ENCODE peak calls at places on chromosomes 2 and 18, in nine cellular contexts. I is HT1080; E is small intestine; X is cortex of kidney; M is testis; L is iris pigment epithelial cell; Z is stimulated activated CD4-positive, alpha-beta T cell treated with anti-CD3 and anti-CD28 coated beads, Interleukin-12 subunit alpha, Interleukin-12 subunit beta, amount 100 ng/mL, for 24 hours; G is colonic mucosa; A is progenitor cell of endocrine pancreas. Q is an unnamed sample.

GRCh38 chr2:229996320-229996719 is 72.4 kb downstream of the SLC16A14 start:
- DNase-seq in I (no peak), E (no peak), X (no peak), M (no peak), L (no peak), Z (no peak), G (no peak), A (no peak), Q (no peak)

GRCh38 chr18:24491882-24492281 is 31.4 kb downstream of the HRH4 start:
- DNase-seq in I (no peak), E (no peak), X (no peak), M (no peak), L (no peak), Z (no peak), G (no peak), A (no peak), Q (no peak)

GRCh38 chr2:118845005-118845842 is 2.2 kb downstream of the EN1 start:
- DNase-seq in I (no peak), E (no peak), X (no peak), M (no peak), L (no peak), Z (no peak), G (no peak), A (no peak), Q (peak; percentile 35)

GRCh38 chr18:45562567-45563479 is 52.5 kb upstream of the SLC14A2 start:
- DNase-seq in I (no peak), E (peak; percentile 33), X (no peak), M (peak; percentile 71), L (peak; percentile 3), Z (no peak), G (peak; percentile 31), A (no peak), Q (no peak)

GRCh38 chr2:43142921-43143438 is 83.4 kb downstream of the ZFP36L2 start:
- DNase-seq in I (peak; percentile 44), E (no peak), X (no peak), M (no peak), L (peak; percentile 30), Z (no peak), G (peak; percentile 20), A (no peak), Q (no peak)

GRCh38 chr2:169185711-169186110 is 116.3 kb downstream of the DHRS9 start:
- DNase-seq in I (no peak), E (no peak), X (no peak), M (no peak), L (no peak), Z (no peak), G (no peak), A (no peak), Q (no peak)

GRCh38 chr2:233082222-233082933 is 22.2 kb downstream of the INPP5D start:
- DNase-seq in I (no peak), E (no peak), X (no peak), M (peak; percentile 9), L (no peak), Z (no peak), G (no peak), A (no peak), Q (no peak)

GRCh38 chr2:121565389-121566250 is 34.9 kb downstream of the RNU4ATAC start:
- DNase-seq in I (no peak), E (no peak), X (no peak), M (no peak), L (peak; percentile 13), Z (no peak), G (no peak), A (no peak), Q (no peak)

GRCh38 chr18:415627-416612 is 84.6 kb downstream of the COLEC12 start:
- DNase-seq in I (peak; percentile 78), E (no peak), X (no peak), M (no peak), L (peak; percentile 79), Z (no peak), G (no peak), A (no peak), Q (no peak)

GRCh38 chr18:44733069-44733753 is 52.5 kb downstream of the SETBP1 start:
- DNase-seq in I (peak; percentile 98), E (no peak), X (no peak), M (no peak), L (peak; percentile 70), Z (no peak), G (no peak), A (no peak), Q (no peak)

GRCh38 chr18:71168576-71169145 is 879.8 kb downstream of the SOCS6 start:
- DNase-seq in I (no peak), E (no peak), X (no peak), M (no peak), L (peak; percentile 1), Z (no peak), G (no peak), A (no peak), Q (no peak)

GRCh38 chr2:20555954-20556353 is 94.9 kb downstream of the HS1BP3 start:
- DNase-seq in I (no peak), E (no peak), X (no peak), M (no peak), L (no peak), Z (no peak), G (no peak), A (no peak), Q (no peak)

GRCh38 chr2:152284398-152284797 is 50.6 kb upstream of the FMNL2 start:
- DNase-seq in I (peak; percentile 48), E (no peak), X (no peak), M (no peak), L (no peak), Z (no peak), G (no peak), A (no peak), Q (no peak)

GRCh38 chr2:98634406-98635092 is 26.2 kb downstream of the UNC50 start:
- DNase-seq in I (peak; percentile 44), E (peak; percentile 48), X (no peak), M (peak; percentile 46), L (peak; percentile 15), Z (peak; percentile 17), G (no peak), A (no peak), Q (no peak)

GRCh38 chr2:46058140-46058539 is 239.1 kb upstream of the EPAS1 start:
- DNase-seq in I (no peak), E (no peak), X (no peak), M (no peak), L (no peak), Z (no peak), G (no peak), A (no peak), Q (peak; percentile 25)

GRCh38 chr2:56169521-56169920 is 14.3 kb upstream of the CCDC85A start:
- DNase-seq in I (no peak), E (no peak), X (no peak), M (no peak), L (no peak), Z (no peak), G (no peak), A (no peak), Q (no peak)